ENCODE peak calls at places on chromosomes 1 and 21, in nine cellular contexts. H is cardiac fibroblast, A is lower leg skin, B is spleen, T is cardiac muscle cell, G is endodermal cell, R is endothelial cell, Z is AG09319, Y is body of pancreas. Q is an unnamed sample.

GRCh38 chr1:107883562-107883961 is 81.4 kb downstream of the VAV3 start:
- DNase-seq in H (peak), A (no peak), B (no peak), T (peak), G (no peak), R (no peak), Z (no peak), Y (no peak), Q (no peak)

GRCh38 chr1:205701891-205702290 is 21.6 kb upstream of the SLC45A3 start:
- DNase-seq in H (no peak), A (no peak), B (peak), T (no peak), G (peak), R (no peak), Z (no peak), Y (no peak), Q (no peak)

GRCh38 chr1:12342261-12343003 is 112.6 kb downstream of the VPS13D start:
- DNase-seq in H (no peak), A (no peak), B (no peak), T (no peak), G (no peak), R (no peak), Z (no peak), Y (no peak), Q (no peak)

GRCh38 chr1:94929351-94929814 is 2.5 kb upstream of the CNN3 start:
- DNase-seq in H (no peak), A (no peak), B (no peak), T (no peak), G (no peak), R (no peak), Z (no peak), Y (peak), Q (no peak)

GRCh38 chr1:55304306-55304705 is 89.1 kb upstream of the USP24 start:
- DNase-seq in H (no peak), A (no peak), B (no peak), T (no peak), G (peak), R (no peak), Z (no peak), Y (no peak), Q (no peak)

GRCh38 chr1:27341525-27342252 is at the start of gene SYTL1:
- DNase-seq in H (peak), A (no peak), B (peak), T (peak), G (peak), R (peak), Z (no peak), Y (peak), Q (no peak)

GRCh38 chr1:10721381-10722321 is 74.8 kb downstream of the CASZ1 start:
- DNase-seq in H (no peak), A (no peak), B (no peak), T (no peak), G (peak), R (no peak), Z (no peak), Y (peak), Q (no peak)

GRCh38 chr21:41671859-41672542 is 94.9 kb downstream of the RIPK4 start:
- DNase-seq in H (no peak), A (no peak), B (peak), T (no peak), G (no peak), R (no peak), Z (no peak), Y (no peak), Q (no peak)

GRCh38 chr1:201828820-201829774 is at the start of gene IPO9:
- DNase-seq in H (peak), A (peak), B (peak), T (peak), G (peak), R (peak), Z (peak), Y (peak), Q (peak)

GRCh38 chr1:153741946-153742345 is 14.1 kb downstream of the INTS3 start:
- DNase-seq in H (no peak), A (no peak), B (no peak), T (no peak), G (no peak), R (no peak), Z (no peak), Y (no peak), Q (no peak)

GRCh38 chr1:20158358-20159070 is 19.4 kb downstream of the PLA2G2F start:
- DNase-seq in H (no peak), A (no peak), B (no peak), T (no peak), G (no peak), R (no peak), Z (no peak), Y (no peak), Q (no peak)

GRCh38 chr1:29502901-29503300 is 266.6 kb downstream of the PTPRU start:
- DNase-seq in H (no peak), A (no peak), B (no peak), T (no peak), G (peak), R (no peak), Z (no peak), Y (no peak), Q (no peak)

GRCh38 chr1:69523032-69523431 is 44.7 kb upstream of the LRRC7 start:
- DNase-seq in H (peak), A (no peak), B (no peak), T (peak), G (no peak), R (no peak), Z (peak), Y (no peak), Q (no peak)

GRCh38 chr21:16588433-16588860 is 858.7 kb downstream of the USP25 start:
- DNase-seq in H (peak), A (peak), B (no peak), T (peak), G (peak), R (peak), Z (peak), Y (peak), Q (peak)

GRCh38 chr1:108505766-108506075 is 54.2 kb upstream of the EEIG2 start:
- DNase-seq in H (no peak), A (no peak), B (no peak), T (no peak), G (no peak), R (no peak), Z (no peak), Y (no peak), Q (no peak)

GRCh38 chr1:147541672-147542548 is 609 bp downstream of the BCL9 start:
- DNase-seq in H (peak), A (no peak), B (peak), T (peak), G (peak), R (peak), Z (no peak), Y (peak), Q (peak)

GRCh38 chr1:99445486-99445885 is 181.2 kb downstream of the PLPPR4 start:
- DNase-seq in H (no peak), A (no peak), B (no peak), T (peak), G (no peak), R (no peak), Z (peak), Y (no peak), Q (no peak)

GRCh38 chr1:151542710-151543129 is 2.6 kb downstream of the TUFT1 start:
- DNase-seq in H (peak), A (peak), B (no peak), T (peak), G (no peak), R (no peak), Z (no peak), Y (no peak), Q (no peak)

GRCh38 chr1:67748630-67749029 is 63.6 kb downstream of the GADD45A start:
- DNase-seq in H (peak), A (no peak), B (no peak), T (peak), G (no peak), R (no peak), Z (peak), Y (peak), Q (no peak)

GRCh38 chr1:29271724-29272123 is 35.4 kb downstream of the PTPRU start:
- DNase-seq in H (peak), A (no peak), B (no peak), T (peak), G (peak), R (peak), Z (peak), Y (peak), Q (no peak)

GRCh38 chr1:183896466-183897026 is 91.6 kb downstream of the RGL1 start:
- DNase-seq in H (peak), A (no peak), B (no peak), T (peak), G (no peak), R (no peak), Z (no peak), Y (no peak), Q (no peak)

GRCh38 chr1:168136709-168137514 is at the start of gene GPR161:
- DNase-seq in H (peak), A (no peak), B (peak), T (peak), G (peak), R (peak), Z (no peak), Y (peak), Q (peak)

GRCh38 chr1:1945782-1946393 is 26.8 kb upstream of the TMEM52 start:
- DNase-seq in H (no peak), A (no peak), B (peak), T (no peak), G (no peak), R (no peak), Z (no peak), Y (no peak), Q (no peak)

GRCh38 chr1:30765610-30766434 is 8.2 kb upstream of the LAPTM5 start:
- DNase-seq in H (no peak), A (no peak), B (no peak), T (no peak), G (no peak), R (no peak), Z (no peak), Y (no peak), Q (no peak)

GRCh38 chr21:25561668-25562641 is 45.3 kb downstream of the MRPL39 start:
- DNase-seq in H (peak), A (no peak), B (peak), T (peak), G (peak), R (peak), Z (peak), Y (peak), Q (peak)

GRCh38 chr1:18972531-18972930 is 16.1 kb upstream of the IFFO2 start:
- DNase-seq in H (peak), A (no peak), B (no peak), T (peak), G (no peak), R (no peak), Z (no peak), Y (peak), Q (no peak)

GRCh38 chr1:56390934-56391731 is 188.2 kb downstream of the PLPP3 start:
- DNase-seq in H (no peak), A (no peak), B (no peak), T (no peak), G (no peak), R (no peak), Z (no peak), Y (no peak), Q (no peak)

GRCh38 chr1:168000656-168001055 is 63.8 kb upstream of the MPC2 start:
- DNase-seq in H (peak), A (no peak), B (no peak), T (peak), G (no peak), R (no peak), Z (no peak), Y (no peak), Q (no peak)

GRCh38 chr1:15152318-15153183 is 996 bp upstream of the TMEM51 start:
- DNase-seq in H (peak), A (peak), B (peak), T (peak), G (peak), R (peak), Z (peak), Y (peak), Q (peak)

GRCh38 chr1:207991331-207991914 is 80.5 kb upstream of the CD34 start:
- DNase-seq in H (no peak), A (no peak), B (no peak), T (no peak), G (peak), R (no peak), Z (no peak), Y (no peak), Q (no peak)

GRCh38 chr1:13930151-13930550 is 230.2 kb downstream of the PRDM2 start:
- DNase-seq in H (no peak), A (no peak), B (no peak), T (no peak), G (peak), R (peak), Z (no peak), Y (no peak), Q (no peak)

GRCh38 chr1:21511579-21512522 is 2.6 kb downstream of the ALPL start:
- DNase-seq in H (peak), A (peak), B (no peak), T (peak), G (no peak), R (no peak), Z (peak), Y (peak), Q (no peak)

GRCh38 chr21:45992311-45993209 is 11.0 kb downstream of the COL6A1 start:
- DNase-seq in H (no peak), A (peak), B (peak), T (no peak), G (peak), R (peak), Z (no peak), Y (peak), Q (no peak)

GRCh38 chr1:180612591-180612990 is 19.2 kb upstream of the XPR1 start:
- DNase-seq in H (no peak), A (no peak), B (no peak), T (no peak), G (no peak), R (no peak), Z (no peak), Y (no peak), Q (no peak)

GRCh38 chr21:43731476-43731875 is 12.5 kb downstream of the PDXK start:
- DNase-seq in H (no peak), A (no peak), B (no peak), T (no peak), G (no peak), R (no peak), Z (no peak), Y (peak), Q (no peak)

GRCh38 chr21:46434322-46434958 is 24.3 kb upstream of the DIP2A start:
- DNase-seq in H (no peak), A (no peak), B (no peak), T (no peak), G (no peak), R (no peak), Z (no peak), Y (no peak), Q (no peak)

GRCh38 chr1:210558302-210558701 is 229.6 kb downstream of the HHAT start:
- DNase-seq in H (peak), A (no peak), B (no peak), T (peak), G (no peak), R (no peak), Z (no peak), Y (peak), Q (no peak)

GRCh38 chr21:46206163-46207005 is 22.1 kb upstream of the SPATC1L start:
- DNase-seq in H (no peak), A (no peak), B (peak), T (no peak), G (no peak), R (no peak), Z (no peak), Y (no peak), Q (no peak)

GRCh38 chr1:108715932-108716331 is 3.2 kb downstream of the FNDC7 start:
- DNase-seq in H (peak), A (no peak), B (no peak), T (peak), G (no peak), R (no peak), Z (no peak), Y (no peak), Q (no peak)

DNA sequence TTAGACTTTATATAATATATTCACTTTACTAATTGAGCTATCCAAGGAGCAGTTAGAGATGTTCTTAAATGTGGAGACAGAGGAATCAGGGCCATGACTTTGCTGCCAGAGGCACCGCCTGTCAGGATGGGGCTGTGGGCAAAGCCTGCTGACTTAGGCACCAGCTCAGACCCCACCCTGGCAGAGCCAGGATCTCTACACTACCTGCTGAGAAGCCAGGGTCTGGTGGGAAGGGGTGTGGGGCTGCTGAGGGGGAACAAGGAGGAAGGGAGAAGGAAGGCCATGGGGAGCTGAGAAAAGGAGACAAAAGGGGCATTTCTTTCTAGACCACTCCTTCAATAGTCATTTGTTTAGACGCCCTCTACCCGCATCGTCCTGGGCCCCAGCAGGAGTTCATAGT is 104.8 kb downstream of the TMEM53 start:
- DNase-seq in H (no peak), A (no peak), B (no peak), T (no peak), G (no peak), R (no peak), Z (no peak), Y (no peak), Q (no peak)
- TF ChIP-seq CTCF in H (no peak), A (no peak), B (no peak), T (no peak), G (no peak), R (no peak), Z (no peak), Y (no peak), Q (no peak)

DNA sequence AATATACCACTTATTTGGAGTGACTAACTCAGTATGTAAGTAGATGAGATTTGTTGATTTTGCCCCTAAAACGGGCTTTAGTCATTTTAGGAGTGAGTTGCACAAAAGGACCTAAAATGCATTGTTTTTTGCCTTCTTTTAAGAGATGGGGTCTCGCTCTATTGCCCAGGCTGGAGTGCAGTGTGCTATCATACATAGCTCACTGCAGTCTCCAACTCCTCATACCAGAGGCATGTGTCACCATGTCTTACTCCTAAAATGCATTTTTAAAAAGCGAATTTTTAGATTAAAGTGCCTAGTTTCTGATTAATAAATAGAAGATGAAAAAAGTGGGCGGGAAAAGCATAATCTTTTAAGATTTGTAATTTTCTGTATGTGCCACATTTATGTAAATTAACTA is 11.5 kb upstream of the NEXN start:
- DNase-seq in H (peak), A (no peak), B (no peak), T (peak), G (no peak), R (no peak), Z (no peak), Y (no peak), Q (no peak)
- TF ChIP-seq CTCF in H (no peak), A (no peak), B (no peak), T (no peak), G (no peak), R (no peak), Z (no peak), Y (no peak), Q (no peak)

GRCh38 chr1:234978397-234979291 is 150.0 kb downstream of the TOMM20 start:
- DNase-seq in H (peak), A (peak), B (peak), T (peak), G (no peak), R (no peak), Z (no peak), Y (peak), Q (no peak)
- TF ChIP-seq CTCF in H (no peak), A (no peak), B (no peak), T (peak), G (peak), R (no peak), Z (peak), Y (no peak), Q (no peak)

GRCh38 chr1:93578911-93579825 is 102.5 kb downstream of the BCAR3 start:
- DNase-seq in H (no peak), A (no peak), B (no peak), T (no peak), G (peak), R (no peak), Z (no peak), Y (no peak), Q (no peak)

GRCh38 chr1:93577536-93578432 is 103.9 kb downstream of the BCAR3 start:
- DNase-seq in H (no peak), A (no peak), B (no peak), T (no peak), G (peak), R (no peak), Z (no peak), Y (no peak), Q (no peak)

GRCh38 chr1:93579891-93580290 is 101.7 kb downstream of the BCAR3 start:
- DNase-seq in H (peak), A (peak), B (no peak), T (peak), G (peak), R (no peak), Z (peak), Y (peak), Q (no peak)

GRCh38 chr1:93576346-93576745 is 105.3 kb downstream of the BCAR3 start:
- DNase-seq in H (no peak), A (no peak), B (no peak), T (no peak), G (peak), R (no peak), Z (peak), Y (no peak), Q (no peak)

GRCh38 chr1:93578433-93578830 is 103.2 kb downstream of the BCAR3 start:
- DNase-seq in H (no peak), A (no peak), B (no peak), T (no peak), G (peak), R (no peak), Z (no peak), Y (no peak), Q (no peak)
- TF ChIP-seq CTCF in H (no peak), A (no peak), B (no peak), T (no peak), G (no peak), R (no peak), Z (no peak), Y (no peak), Q (no peak)

DNA sequence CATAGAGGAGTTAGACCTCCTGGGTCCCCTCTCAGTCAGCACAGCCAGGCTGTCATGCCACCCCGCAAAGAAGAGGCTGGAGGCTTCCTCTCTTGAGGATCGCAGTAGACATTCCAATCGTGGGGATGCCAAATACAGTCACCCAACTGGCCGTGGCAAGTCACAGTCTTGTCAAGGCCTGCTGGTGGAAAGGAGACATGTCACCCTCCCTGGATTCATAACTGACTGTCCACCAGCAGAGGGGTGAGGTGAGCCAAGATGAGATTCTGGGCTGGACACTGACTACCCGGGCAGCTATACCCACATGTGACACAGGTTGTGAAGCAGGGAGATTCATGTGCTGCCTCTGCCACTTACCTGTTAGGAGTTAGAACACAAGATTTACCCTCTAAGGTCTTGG is 123.5 kb upstream of the NGF start:
- DNase-seq in H (no peak), A (no peak), B (no peak), T (no peak), G (no peak), R (no peak), Z (no peak), Y (no peak), Q (no peak)
- TF ChIP-seq CTCF in H (no peak), A (no peak), B (no peak), T (no peak), G (peak), R (no peak), Z (no peak), Y (no peak), Q (no peak)

GRCh38 chr1:61853545-61853944 is 111.3 kb downstream of the PATJ start:
- DNase-seq in H (peak), A (no peak), B (no peak), T (peak), G (no peak), R (no peak), Z (peak), Y (no peak), Q (no peak)
- TF ChIP-seq CTCF in H (peak), A (no peak), B (no peak), T (peak), G (peak), R (no peak), Z (peak), Y (no peak), Q (peak)